ENCODE peak calls at places on chromosomes 11 and 22, in five cellular contexts. P is gastrocnemius medialis, X is HepG2, Q is aorta, D is SK-N-SH treated with all-trans-retinoic acid at 6 μM for 48 hours. Z is an unnamed sample.

GRCh38 chr22:22348127-22348814 is 103.7 kb downstream of the VPREB1 start:
- ATAC-seq in X (peak), Q (no peak), D (peak), P (no peak), Z (no peak)

GRCh38 chr11:68397256-68397655 is 63.3 kb upstream of the PPP6R3 start:
- ATAC-seq in P (no peak), D (no peak), X (peak), Q (no peak), Z (no peak)

GRCh38 chr11:65439331-65440181 is 17.0 kb downstream of the NEAT1 start:
- ATAC-seq in P (no peak), Q (no peak), X (no peak), D (no peak), Z (no peak)

GRCh38 chr22:33380789-33381530 is 322.8 kb upstream of the SYN3 start:
- ATAC-seq in D (no peak), P (no peak), Q (no peak), X (no peak), Z (no peak)

GRCh38 chr22:36197601-36198146 is 3.9 kb downstream of the APOL4 start:
- ATAC-seq in Q (no peak), X (no peak), D (no peak), P (no peak), Z (no peak)

GRCh38 chr22:37912171-37912570 is 6.1 kb downstream of the MICALL1 start:
- ATAC-seq in Q (no peak), X (no peak), D (no peak), P (no peak), Z (no peak)

GRCh38 chr11:976431-977160 is 50.9 kb downstream of the AP2A2 start:
- ATAC-seq in D (no peak), P (no peak), Q (no peak), X (no peak), Z (no peak)

GRCh38 chr11:58980159-58980843 is 41.0 kb downstream of the GLYATL1 start:
- ATAC-seq in Q (no peak), P (no peak), X (no peak), D (no peak), Z (no peak)

GRCh38 chr22:38864361-38865191 is 7.4 kb downstream of the CBX6 start:
- ATAC-seq in X (no peak), P (no peak), D (no peak), Q (peak), Z (no peak)

GRCh38 chr22:45775569-45776312 is 104.1 kb downstream of the ATXN10 start:
- ATAC-seq in D (no peak), Q (no peak), X (no peak), P (no peak), Z (no peak)

GRCh38 chr11:71144736-71145135 is 107.6 kb downstream of the SHANK2 start:
- ATAC-seq in P (no peak), X (no peak), D (no peak), Q (no peak), Z (no peak)

GRCh38 chr22:29435236-29435635 is 3.1 kb upstream of the RFPL1 start:
- ATAC-seq in Q (no peak), X (no peak), D (no peak), P (no peak), Z (no peak)

GRCh38 chr22:29205598-29206371 is at the start of gene EMID1:
- ATAC-seq in X (peak), P (no peak), Q (no peak), D (peak), Z (peak)

GRCh38 chr22:39283312-39284141 is 35.9 kb downstream of the RPL3 start:
- ATAC-seq in D (no peak), X (peak), Q (peak), P (peak), Z (peak)

GRCh38 chr22:46417769-46418168 is 82.3 kb downstream of the TRMU start:
- ATAC-seq in X (no peak), D (no peak), P (no peak), Q (no peak), Z (no peak)

GRCh38 chr11:129894281-129895125 is 875 bp downstream of the NFRKB start:
- ATAC-seq in Q (no peak), D (peak), X (peak), P (peak), Z (peak)

GRCh38 chr11:120698918-120699317 is 187.4 kb downstream of the GRIK4 start:
- ATAC-seq in D (no peak), P (no peak), Q (no peak), X (peak), Z (no peak)

GRCh38 chr11:12139144-12139881 is 28.9 kb downstream of the MICAL2 start:
- ATAC-seq in X (no peak), D (peak), Q (peak), P (no peak), Z (peak)

GRCh38 chr11:73177380-73178091 is 35.4 kb upstream of the FCHSD2 start:
- ATAC-seq in D (peak), X (peak), Q (peak), P (peak), Z (peak)

GRCh38 chr11:16775604-16776283 is 37.3 kb downstream of the C11orf58 start:
- ATAC-seq in P (no peak), X (no peak), Q (no peak), D (no peak), Z (no peak)

GRCh38 chr22:38312261-38312800 is 4.9 kb downstream of the CSNK1E start:
- ATAC-seq in Q (no peak), P (no peak), D (no peak), X (no peak), Z (no peak)

GRCh38 chr22:48044484-48045060 is 1282.1 kb downstream of the TBC1D22A start:
- ATAC-seq in D (no peak), Q (no peak), P (no peak), X (no peak), Z (no peak)

GRCh38 chr11:5690216-5690615 is 626 bp downstream of the TRIM22 start:
- ATAC-seq in D (peak), X (no peak), P (no peak), Q (peak), Z (peak)